ENCODE peak calls at places on chromosome 9, in ten cellular contexts. R, Q, O, N, J, Z, E, M, A and Y are unnamed samples.

GRCh38 chr9:27473135-27473534 is 51.0 kb upstream of the IFNK start:
- DNase-seq in N (no peak), Z (no peak), A (no peak), M (no peak), E (peak; percentile 45), O (no peak), J (no peak), R (peak; percentile 36), Q (no peak), Y (no peak)

GRCh38 chr9:121714075-121714705 is 62.8 kb downstream of the DAB2IP start:
- DNase-seq in E (no peak), Z (no peak), Q (no peak), N (no peak), J (no peak), A (no peak), M (no peak), O (no peak), R (no peak), Y (no peak)

GRCh38 chr9:109704546-109704945 is 75.5 kb upstream of the PALM2AKAP2 start:
- DNase-seq in N (no peak), R (no peak), M (no peak), Q (no peak), E (no peak), J (no peak), O (no peak), Z (no peak), A (no peak), Y (no peak)

GRCh38 chr9:32968101-32969011 is 33.1 kb downstream of the APTX start:
- DNase-seq in Q (peak; percentile 61), A (no peak), O (peak; percentile 67), R (peak; percentile 72), J (peak; percentile 54), Z (no peak), E (no peak), N (no peak), M (peak; percentile 55), Y (peak; percentile 45)

GRCh38 chr9:2477755-2478154 is 143.8 kb upstream of the VLDLR start:
- DNase-seq in R (no peak), N (no peak), A (no peak), M (no peak), Q (no peak), O (no peak), E (no peak), Z (peak; percentile 84), J (peak; percentile 18), Y (no peak)

GRCh38 chr9:98860871-98861293 is 53.4 kb downstream of the GALNT12 start:
- DNase-seq in J (peak; percentile 93), M (peak; percentile 89), A (no peak), E (peak; percentile 37), O (peak; percentile 26), R (peak; percentile 82), Z (peak; percentile 39), Q (peak; percentile 7), N (no peak), Y (peak; percentile 77)

GRCh38 chr9:120767451-120767850 is 25.8 kb downstream of the FBXW2 start:
- DNase-seq in Z (peak; percentile 33), O (no peak), J (no peak), Q (no peak), E (no peak), R (no peak), N (no peak), M (no peak), A (no peak), Y (no peak)

GRCh38 chr9:77838986-77839385 is 190.9 kb upstream of the GNA14 start:
- DNase-seq in Z (no peak), M (no peak), E (no peak), J (no peak), N (no peak), Q (no peak), O (no peak), A (no peak), R (no peak), Y (no peak)

GRCh38 chr9:17807670-17808282 is 228.9 kb downstream of the SH3GL2 start:
- DNase-seq in Q (peak; percentile 58), J (no peak), M (no peak), R (no peak), N (no peak), Z (no peak), E (peak; percentile 61), O (no peak), A (no peak), Y (no peak)

GRCh38 chr9:74942801-74943200 is 9.9 kb downstream of the C9orf40 start:
- DNase-seq in O (peak; percentile 80), M (peak; percentile 67), A (no peak), Q (no peak), N (no peak), E (no peak), J (no peak), R (no peak), Z (no peak), Y (peak; percentile 46)

GRCh38 chr9:91954841-91955471 is 4.9 kb upstream of the ROR2 start:
- DNase-seq in E (peak; percentile 23), J (peak; percentile 75), R (peak; percentile 84), A (no peak), N (peak; percentile 63), M (peak; percentile 77), O (peak; percentile 51), Z (peak; percentile 31), Q (peak; percentile 17), Y (peak; percentile 25)

GRCh38 chr9:12464910-12465512 is 228.2 kb upstream of the TYRP1 start:
- DNase-seq in E (peak; percentile 4), J (peak; percentile 3), Q (peak; percentile 19), Z (no peak), A (no peak), O (peak; percentile 65), R (peak; percentile 43), N (peak; percentile 0), M (peak; percentile 52), Y (peak; percentile 33)

GRCh38 chr9:92739346-92740014 is 25.2 kb downstream of the BICD2 start:
- DNase-seq in Z (no peak), A (no peak), J (no peak), E (no peak), N (no peak), Q (no peak), O (no peak), R (no peak), M (no peak), Y (no peak)

GRCh38 chr9:134985451-134985850 is 67.7 kb upstream of the FCN1 start:
- DNase-seq in O (no peak), A (no peak), M (no peak), J (no peak), E (no peak), R (no peak), Z (no peak), N (no peak), Q (no peak), Y (no peak)